ENCODE peak calls at places on chromosomes 3 and 15, in five cellular contexts. One of them, this sample, is unnamed.

GRCh38 chr3:190863119-190863465 is 598 bp upstream of the GMNC start:
- DNase-seq in heart left ventricle: no peak
- DNase-seq in uterus: no peak
- DNase-seq in A549: no peak
- DNase-seq in CD4-positive, alpha-beta T cell: no peak
- DNase-seq in this sample: no peak

GRCh38 chr3:152833089-152833488 is 1.8 kb upstream of the P2RY1 start:
- DNase-seq in heart left ventricle: no peak
- DNase-seq in uterus: no peak
- DNase-seq in A549: no peak
- DNase-seq in CD4-positive, alpha-beta T cell: no peak
- DNase-seq in this sample: no peak

GRCh38 chr15:29103825-29104565 is 165.6 kb downstream of the NSMCE3 start:
- DNase-seq in heart left ventricle: peak
- DNase-seq in uterus: peak
- DNase-seq in A549: peak
- DNase-seq in CD4-positive, alpha-beta T cell: peak
- DNase-seq in this sample: peak

GRCh38 chr3:193794002-193794835 is 201.2 kb downstream of the OPA1 start:
- DNase-seq in heart left ventricle: no peak
- DNase-seq in uterus: no peak
- DNase-seq in A549: peak
- DNase-seq in CD4-positive, alpha-beta T cell: no peak
- DNase-seq in this sample: no peak

GRCh38 chr3:10867384-10867783 is 51.4 kb downstream of the SLC6A11 start:
- DNase-seq in heart left ventricle: no peak
- DNase-seq in uterus: no peak
- DNase-seq in A549: no peak
- DNase-seq in CD4-positive, alpha-beta T cell: no peak
- DNase-seq in this sample: no peak

GRCh38 chr3:77825045-77825827 is 785.3 kb downstream of the ROBO2 start:
- DNase-seq in heart left ventricle: no peak
- DNase-seq in uterus: no peak
- DNase-seq in A549: peak
- DNase-seq in CD4-positive, alpha-beta T cell: no peak
- DNase-seq in this sample: peak

GRCh38 chr15:57551717-57552677 is 39.7 kb upstream of the MYZAP start:
- DNase-seq in heart left ventricle: peak
- DNase-seq in uterus: no peak
- DNase-seq in A549: peak
- DNase-seq in CD4-positive, alpha-beta T cell: no peak
- DNase-seq in this sample: no peak

GRCh38 chr3:127374626-127375010 is 86.8 kb upstream of the PRR20G start:
- DNase-seq in heart left ventricle: no peak
- DNase-seq in uterus: no peak
- DNase-seq in A549: no peak
- DNase-seq in CD4-positive, alpha-beta T cell: no peak
- DNase-seq in this sample: no peak

GRCh38 chr3:140249188-140249587 is 314.2 kb downstream of the CLSTN2 start:
- DNase-seq in heart left ventricle: no peak
- DNase-seq in uterus: no peak
- DNase-seq in A549: no peak
- DNase-seq in CD4-positive, alpha-beta T cell: no peak
- DNase-seq in this sample: no peak

GRCh38 chr3:141561426-141562034 is 74.7 kb downstream of the RASA2 start:
- DNase-seq in heart left ventricle: peak
- DNase-seq in uterus: no peak
- DNase-seq in A549: peak
- DNase-seq in CD4-positive, alpha-beta T cell: peak
- DNase-seq in this sample: no peak

GRCh38 chr15:53882311-53882710 is 95.9 kb upstream of the UNC13C start:
- DNase-seq in heart left ventricle: no peak
- DNase-seq in uterus: no peak
- DNase-seq in A549: no peak
- DNase-seq in CD4-positive, alpha-beta T cell: no peak
- DNase-seq in this sample: no peak

GRCh38 chr3:15602146-15602536 is 596 bp downstream of the BTD start:
- DNase-seq in heart left ventricle: no peak
- DNase-seq in uterus: no peak
- DNase-seq in A549: no peak
- DNase-seq in CD4-positive, alpha-beta T cell: no peak
- DNase-seq in this sample: no peak

GRCh38 chr3:125148016-125148812 is 64.3 kb downstream of the SLC12A8 start:
- DNase-seq in heart left ventricle: no peak
- DNase-seq in uterus: no peak
- DNase-seq in A549: no peak
- DNase-seq in CD4-positive, alpha-beta T cell: no peak
- DNase-seq in this sample: no peak

GRCh38 chr3:186614597-186615483 is 2.0 kb downstream of the AHSG start:
- DNase-seq in heart left ventricle: peak
- DNase-seq in uterus: peak
- DNase-seq in A549: peak
- DNase-seq in CD4-positive, alpha-beta T cell: peak
- DNase-seq in this sample: no peak

GRCh38 chr15:63299981-63300575 is 22.7 kb downstream of the APH1B start:
- DNase-seq in heart left ventricle: no peak
- DNase-seq in uterus: no peak
- DNase-seq in A549: no peak
- DNase-seq in CD4-positive, alpha-beta T cell: no peak
- DNase-seq in this sample: no peak

GRCh38 chr15:60535743-60536142 is 56.8 kb upstream of the ICE2 start:
- DNase-seq in heart left ventricle: no peak
- DNase-seq in uterus: no peak
- DNase-seq in A549: no peak
- DNase-seq in CD4-positive, alpha-beta T cell: no peak
- DNase-seq in this sample: no peak

GRCh38 chr3:125150525-125151436 is 61.8 kb downstream of the SLC12A8 start:
- DNase-seq in heart left ventricle: no peak
- DNase-seq in uterus: no peak
- DNase-seq in A549: peak
- DNase-seq in CD4-positive, alpha-beta T cell: peak
- DNase-seq in this sample: peak

GRCh38 chr3:146308682-146309081 is 57.8 kb upstream of the PLSCR4 start:
- DNase-seq in heart left ventricle: no peak
- DNase-seq in uterus: no peak
- DNase-seq in A549: peak
- DNase-seq in CD4-positive, alpha-beta T cell: no peak
- DNase-seq in this sample: no peak

GRCh38 chr3:172084871-172085556 is 45.6 kb downstream of the FNDC3B start:
- DNase-seq in heart left ventricle: no peak
- DNase-seq in uterus: no peak
- DNase-seq in A549: no peak
- DNase-seq in CD4-positive, alpha-beta T cell: no peak
- DNase-seq in this sample: no peak

GRCh38 chr3:172087198-172087597 is 47.8 kb downstream of the FNDC3B start:
- DNase-seq in heart left ventricle: no peak
- DNase-seq in uterus: no peak
- DNase-seq in A549: no peak
- DNase-seq in CD4-positive, alpha-beta T cell: no peak
- DNase-seq in this sample: no peak

GRCh38 chr3:172087827-172088580 is 48.6 kb downstream of the FNDC3B start:
- DNase-seq in heart left ventricle: no peak
- DNase-seq in uterus: no peak
- DNase-seq in A549: no peak
- DNase-seq in CD4-positive, alpha-beta T cell: no peak
- DNase-seq in this sample: no peak

GRCh38 chr3:172085557-172085895 is 46.1 kb downstream of the FNDC3B start:
- DNase-seq in heart left ventricle: no peak
- DNase-seq in uterus: no peak
- DNase-seq in A549: no peak
- DNase-seq in CD4-positive, alpha-beta T cell: no peak
- DNase-seq in this sample: no peak

GRCh38 chr3:172086071-172086470 is 46.7 kb downstream of the FNDC3B start:
- DNase-seq in heart left ventricle: no peak
- DNase-seq in uterus: no peak
- DNase-seq in A549: no peak
- DNase-seq in CD4-positive, alpha-beta T cell: no peak
- DNase-seq in this sample: no peak
- H3K27ac ChIP-seq in heart left ventricle: no peak
- H3K27ac ChIP-seq in uterus: no peak
- H3K27ac ChIP-seq in A549: no peak
- H3K27ac ChIP-seq in CD4-positive, alpha-beta T cell: no peak
- H3K27ac ChIP-seq in this sample: no peak

DNA sequence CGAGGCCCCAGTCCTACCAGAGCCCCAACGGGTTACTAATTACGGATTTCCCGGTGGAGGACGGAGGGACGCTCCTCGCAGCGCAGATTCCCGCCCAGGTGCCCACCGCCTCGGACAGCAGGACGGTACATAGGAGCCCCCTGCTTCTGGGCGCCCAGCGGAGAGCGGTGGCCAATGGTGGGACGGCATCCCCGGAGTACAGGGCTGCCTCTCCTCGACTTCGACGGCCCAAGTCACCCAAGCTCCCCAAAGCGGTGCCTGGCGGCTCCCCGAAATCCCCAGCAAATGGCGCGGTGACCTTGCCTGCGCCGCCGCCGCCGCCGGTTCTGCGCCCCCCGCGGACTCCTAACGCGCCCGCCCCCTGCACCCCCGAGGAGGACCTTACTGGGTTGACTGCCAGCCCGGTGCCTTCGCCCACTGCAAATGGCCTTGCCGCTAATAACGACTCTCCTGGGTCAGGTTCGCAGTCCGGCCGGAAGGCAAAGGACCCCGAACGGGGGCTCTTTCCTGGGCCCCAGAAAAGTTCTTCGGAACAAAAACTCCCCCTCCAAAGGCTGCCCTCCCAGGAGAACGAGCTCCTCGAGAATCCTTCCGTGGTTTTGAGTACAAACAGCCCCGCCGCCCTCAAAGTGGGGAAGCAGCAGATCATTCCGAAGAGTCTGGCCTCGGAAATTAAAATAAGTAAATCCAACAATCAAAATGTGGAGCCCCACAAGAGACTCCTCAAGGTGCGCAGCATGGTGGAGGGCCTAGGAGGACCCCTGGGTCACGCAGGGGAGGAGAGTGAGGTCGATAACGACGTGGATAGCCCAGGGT is 1.1 kb downstream of the ARHGEF26 start:
- DNase-seq in heart left ventricle: peak
- DNase-seq in uterus: peak
- DNase-seq in A549: peak
- DNase-seq in CD4-positive, alpha-beta T cell: no peak
- DNase-seq in this sample: no peak
- H3K27ac ChIP-seq in heart left ventricle: no peak
- H3K27ac ChIP-seq in uterus: peak
- H3K27ac ChIP-seq in A549: peak
- H3K27ac ChIP-seq in CD4-positive, alpha-beta T cell: no peak
- H3K27ac ChIP-seq in this sample: peak

GRCh38 chr15:93347917-93348316 is 258.9 kb upstream of the RGMA start:
- DNase-seq in heart left ventricle: no peak
- DNase-seq in uterus: no peak
- DNase-seq in A549: no peak
- DNase-seq in CD4-positive, alpha-beta T cell: no peak
- DNase-seq in this sample: no peak
- H3K27ac ChIP-seq in heart left ventricle: no peak
- H3K27ac ChIP-seq in uterus: no peak
- H3K27ac ChIP-seq in A549: no peak
- H3K27ac ChIP-seq in CD4-positive, alpha-beta T cell: no peak
- H3K27ac ChIP-seq in this sample: no peak

GRCh38 chr15:76999996-77000395 is 5.1 kb downstream of the PSTPIP1 start:
- DNase-seq in heart left ventricle: no peak
- DNase-seq in uterus: no peak
- DNase-seq in A549: no peak
- DNase-seq in CD4-positive, alpha-beta T cell: no peak
- DNase-seq in this sample: peak
- H3K27ac ChIP-seq in heart left ventricle: no peak
- H3K27ac ChIP-seq in uterus: no peak
- H3K27ac ChIP-seq in A549: no peak
- H3K27ac ChIP-seq in CD4-positive, alpha-beta T cell: peak
- H3K27ac ChIP-seq in this sample: no peak

GRCh38 chr15:68353418-68354145 is 76.0 kb downstream of the FEM1B start:
- DNase-seq in heart left ventricle: no peak
- DNase-seq in uterus: no peak
- DNase-seq in A549: no peak
- DNase-seq in CD4-positive, alpha-beta T cell: no peak
- DNase-seq in this sample: no peak
- H3K27ac ChIP-seq in heart left ventricle: peak
- H3K27ac ChIP-seq in uterus: peak
- H3K27ac ChIP-seq in A549: peak
- H3K27ac ChIP-seq in CD4-positive, alpha-beta T cell: no peak
- H3K27ac ChIP-seq in this sample: peak

DNA sequence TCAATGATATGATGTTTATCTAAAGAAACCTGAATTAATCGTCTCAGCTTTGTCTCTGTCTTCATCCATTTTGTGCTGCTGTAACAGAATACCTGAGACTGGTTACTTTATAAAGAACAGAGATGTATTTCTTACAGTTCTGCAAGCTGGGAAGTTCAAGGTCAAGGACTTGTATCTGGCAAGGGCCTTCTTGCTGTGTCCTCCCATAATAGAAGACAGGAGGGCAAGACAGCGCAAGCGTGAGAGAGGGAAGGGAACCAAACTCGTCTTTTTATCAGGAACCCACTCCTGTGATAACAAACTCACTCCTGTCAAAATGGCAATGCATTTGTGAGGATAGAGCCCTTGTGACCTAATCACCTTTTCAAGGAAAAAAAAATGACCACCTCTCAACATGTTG is 131.5 kb downstream of the GHSR start:
- DNase-seq in heart left ventricle: no peak
- DNase-seq in uterus: no peak
- DNase-seq in A549: no peak
- DNase-seq in CD4-positive, alpha-beta T cell: no peak
- DNase-seq in this sample: no peak
- H3K27ac ChIP-seq in heart left ventricle: peak
- H3K27ac ChIP-seq in uterus: peak
- H3K27ac ChIP-seq in A549: no peak
- H3K27ac ChIP-seq in CD4-positive, alpha-beta T cell: no peak
- H3K27ac ChIP-seq in this sample: peak

This sample was measured in ascending aorta.